ENCODE peak calls at places on chromosomes 12 and 14, in four cellular contexts. C is H1, B is HepG2, Q is K562. J is an unnamed sample.

GRCh38 chr14:93280743-93281142 is 52.1 kb downstream of the BTBD7 start:
- DNase-seq in C (no peak), B (peak; percentile 40), Q (no peak), J (no peak)

GRCh38 chr12:112751844-112752243 is 39.7 kb upstream of the RPH3A start:
- DNase-seq in C (no peak), B (no peak), Q (no peak), J (no peak)

GRCh38 chr12:94771741-94772140 is 121.4 kb upstream of the TMCC3 start:
- DNase-seq in B (no peak), Q (no peak), C (no peak), J (no peak)

GRCh38 chr14:101980700-101981099 is 16.3 kb downstream of the DYNC1H1 start:
- DNase-seq in Q (no peak), C (no peak), B (peak; percentile 35), J (peak; percentile 77)

GRCh38 chr12:12979151-12979550 is 20.9 kb downstream of the HEBP1 start:
- DNase-seq in B (no peak), Q (no peak), C (no peak), J (no peak)

GRCh38 chr12:116138380-116138779 is 139.1 kb downstream of the MED13L start:
- DNase-seq in C (no peak), Q (no peak), B (no peak), J (no peak)

GRCh38 chr12:3231399-3231876 is 154.3 kb downstream of the TSPAN9 start:
- DNase-seq in Q (no peak), C (peak; percentile 81), B (no peak), J (no peak)

GRCh38 chr14:67491285-67491684 is 2.8 kb upstream of the TMEM229B start:
- DNase-seq in B (no peak), Q (no peak), C (no peak), J (no peak)

GRCh38 chr12:48084066-48084465 is 21.8 kb downstream of the SENP1 start:
- DNase-seq in B (no peak), Q (no peak), C (no peak), J (no peak)

GRCh38 chr12:99131761-99132199 is 486.7 kb downstream of the APAF1 start:
- DNase-seq in B (no peak), Q (no peak), C (peak; percentile 79), J (no peak)

GRCh38 chr12:89756638-89757321 is 48.1 kb upstream of the ATP2B1 start:
- DNase-seq in C (no peak), Q (peak; percentile 45), B (peak; percentile 54), J (peak; percentile 97)

GRCh38 chr12:91099836-91100235 is 11.5 kb downstream of the LUM start:
- DNase-seq in Q (no peak), C (no peak), B (no peak), J (no peak)

GRCh38 chr12:12975322-12976077 is 23.5 kb upstream of the GPRC5D start:
- DNase-seq in Q (peak; percentile 11), C (no peak), B (peak; percentile 41), J (no peak)

GRCh38 chr14:53591816-53592215 is 364.8 kb downstream of the BMP4 start:
- DNase-seq in C (no peak), B (no peak), Q (no peak), J (no peak)

DNA sequence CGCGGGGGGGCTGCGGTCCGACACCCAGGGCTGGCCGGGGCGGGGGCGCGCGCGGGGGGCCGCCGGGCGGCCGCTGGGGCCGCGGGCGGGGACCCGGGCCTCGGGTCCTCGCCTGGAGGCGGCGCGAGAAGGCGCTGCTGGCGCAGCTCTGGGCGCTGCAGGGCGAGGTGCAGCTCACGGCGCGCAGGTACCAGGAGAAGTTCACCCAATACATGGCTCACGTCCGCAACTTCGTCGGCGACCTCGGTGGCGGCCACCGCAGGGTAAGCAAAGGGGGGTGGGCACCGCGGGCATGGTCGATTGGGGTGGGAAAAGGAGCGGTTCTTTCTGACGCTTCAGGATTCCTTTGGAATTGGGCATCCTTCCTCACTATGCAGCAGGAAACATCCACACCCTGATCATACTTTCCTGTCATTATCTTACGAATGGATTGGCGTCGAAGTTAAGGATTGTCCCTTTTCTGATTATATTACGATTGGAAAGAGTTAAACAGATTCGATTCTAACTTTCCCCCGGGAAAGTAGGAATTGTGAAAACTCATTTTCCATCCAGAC is 798 bp downstream of the PDZRN4 start:
- DNase-seq in Q (no peak), B (no peak), C (peak; percentile 57), J (no peak)
- TF ChIP-seq JUND in Q (no peak), B (no peak), C (no peak), J (no peak)

GRCh38 chr14:33564774-33565630 is 385.9 kb downstream of the EGLN3 start:
- DNase-seq in B (peak; percentile 29), C (no peak), Q (no peak), J (peak; percentile 57)
- TF ChIP-seq CHD2 in B (no peak), C (no peak), Q (no peak), J (no peak)

GRCh38 chr14:24115451-24116110 is 832 bp upstream of the NRL start:
- DNase-seq in B (no peak), C (no peak), Q (no peak), J (no peak)

GRCh38 chr14:24113801-24114535 is 609 bp upstream of the DCAF11 start:
- DNase-seq in B (peak; percentile 100), Q (peak; percentile 68), C (peak; percentile 81), J (peak; percentile 79)

GRCh38 chr14:24117179-24117578 is 2.4 kb upstream of the NRL start:
- DNase-seq in Q (no peak), B (no peak), C (no peak), J (no peak)

GRCh38 chr14:24114536-24115450 is at the start of the genes DCAF11 and NRL:
- DNase-seq in Q (peak; percentile 88), C (peak; percentile 99), B (peak; percentile 100), J (peak; percentile 99)

GRCh38 chr14:24116111-24116809 is 1.5 kb upstream of the NRL start:
- DNase-seq in C (no peak), B (no peak), Q (no peak), J (no peak)
- TF ChIP-seq CEBPB in C (no peak), B (no peak), Q (no peak), J (no peak)

DNA sequence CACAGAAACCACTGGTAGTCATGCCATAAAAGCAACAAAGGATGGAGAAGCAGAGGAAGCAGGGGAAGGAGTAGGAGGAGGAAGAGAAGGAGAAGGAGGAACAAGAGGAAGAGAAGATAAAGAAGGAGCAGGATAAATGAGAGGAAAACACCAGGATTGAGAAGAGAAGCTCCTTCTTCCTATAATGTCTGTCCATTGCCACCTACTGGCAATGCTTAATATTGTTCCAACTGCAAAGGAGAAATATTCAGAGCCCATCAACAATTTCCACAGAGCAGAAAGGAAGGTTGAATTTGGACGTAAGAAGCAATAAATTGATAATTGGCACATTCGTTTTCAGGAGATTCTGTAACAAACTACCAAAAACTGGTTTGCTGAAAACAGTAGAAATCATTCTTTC is 898.4 kb downstream of the SLC16A7 start:
- DNase-seq in Q (no peak), B (peak; percentile 32), C (no peak), J (no peak)
- TF ChIP-seq JUND in Q (no peak), B (no peak), C (no peak), J (no peak)

DNA sequence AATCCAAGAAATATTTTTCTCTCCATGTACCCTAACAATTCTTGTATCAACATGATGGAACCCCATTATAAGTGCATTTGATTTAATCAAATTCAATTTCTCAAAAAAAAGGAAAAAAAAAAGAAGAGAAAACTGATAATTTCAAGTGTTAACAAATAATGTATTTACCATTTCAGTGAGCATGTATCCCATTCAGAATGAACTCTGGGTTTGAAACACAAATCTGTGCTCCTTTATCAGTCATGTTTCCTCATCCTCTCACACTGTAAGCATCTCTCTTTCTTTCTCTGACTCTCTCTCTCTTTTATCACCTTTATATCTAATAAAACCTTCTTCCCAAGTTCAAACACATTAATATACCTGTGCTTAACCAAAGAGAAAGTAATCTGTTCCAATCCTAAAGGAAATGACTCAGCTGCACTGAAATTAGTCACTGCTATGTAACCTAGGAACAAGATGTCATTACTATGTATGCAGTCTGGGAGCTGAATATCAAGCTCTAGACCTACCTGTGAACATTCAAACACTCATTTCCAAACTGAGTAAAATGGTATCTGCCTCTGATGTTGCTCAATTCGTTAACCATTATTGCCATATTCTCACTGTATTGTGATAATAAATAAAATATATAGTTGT is 135.0 kb upstream of the LRIG3 start:
- DNase-seq in B (no peak), C (no peak), Q (no peak), J (no peak)
- TF ChIP-seq CHD2 in B (no peak), C (no peak), Q (no peak), J (no peak)

GRCh38 chr12:39372204-39372925 is 70.6 kb downstream of the KIF21A start:
- DNase-seq in C (no peak), B (no peak), Q (no peak), J (no peak)

GRCh38 chr12:39368891-39369290 is 74.0 kb downstream of the KIF21A start:
- DNase-seq in B (no peak), Q (no peak), C (no peak), J (no peak)

GRCh38 chr12:39367494-39367893 is 75.4 kb downstream of the KIF21A start:
- DNase-seq in B (no peak), C (no peak), Q (no peak), J (no peak)

GRCh38 chr12:39368096-39368495 is 74.8 kb downstream of the KIF21A start:
- DNase-seq in C (no peak), Q (no peak), B (no peak), J (no peak)

DNA sequence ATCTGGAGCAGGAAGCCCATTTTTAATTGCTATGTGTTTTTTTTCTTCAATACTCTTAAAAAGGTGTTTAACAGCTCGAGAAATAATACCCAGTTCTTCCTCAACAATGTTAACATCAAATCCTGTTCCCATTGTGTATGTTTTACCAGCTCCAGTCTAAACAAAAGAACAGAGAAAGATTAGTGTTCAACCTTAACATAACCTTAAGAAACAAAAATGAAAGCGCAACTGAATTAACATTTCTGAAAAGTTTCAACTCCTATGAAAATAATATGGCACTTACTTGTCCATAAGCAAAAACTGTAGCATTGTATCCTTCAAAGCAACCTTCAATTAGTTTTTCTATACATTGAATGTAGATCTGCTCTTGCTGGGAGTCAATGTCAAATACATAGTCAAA is 73.2 kb downstream of the KIF21A start:
- DNase-seq in C (no peak), B (no peak), Q (no peak), J (no peak)
- TF ChIP-seq CEBPB in C (no peak), B (no peak), Q (no peak), J (no peak)

DNA sequence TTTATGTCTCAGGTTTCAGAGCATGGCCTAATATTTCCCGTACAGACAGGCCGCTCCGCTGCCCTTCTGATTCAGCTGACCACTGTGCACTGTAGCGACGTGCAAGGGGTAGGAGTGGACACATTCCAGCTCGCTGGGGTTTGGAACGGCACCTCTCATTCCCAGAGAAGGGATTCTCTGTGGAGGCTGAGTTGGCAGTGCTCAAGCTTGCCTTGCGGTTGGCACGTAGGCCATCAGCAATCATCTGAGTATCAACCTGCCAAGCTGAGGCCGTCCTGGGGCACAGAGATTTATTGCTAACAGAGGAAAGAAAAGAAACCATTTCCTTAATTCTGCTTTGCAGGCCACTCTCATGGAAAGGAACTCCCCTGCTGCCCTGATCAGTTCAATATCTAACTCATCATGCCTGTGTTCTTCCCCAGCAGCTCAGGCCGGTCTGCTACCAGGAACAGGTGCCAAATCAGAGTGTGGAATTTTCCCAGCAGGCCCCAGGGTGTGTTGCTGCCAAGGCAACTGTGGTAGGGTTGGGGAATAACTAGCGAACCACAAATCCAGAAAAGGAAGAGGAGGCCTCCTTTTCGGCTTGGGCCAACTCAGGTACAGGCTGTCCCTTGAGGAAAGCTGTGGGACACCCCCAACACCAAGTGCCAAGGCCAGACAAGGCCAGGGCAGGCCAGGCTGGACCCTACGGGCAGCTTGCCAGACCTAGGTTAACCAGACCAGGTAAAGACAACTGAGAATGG is 92.5 kb downstream of the SSPN start:
- DNase-seq in Q (no peak), B (no peak), C (no peak), J (no peak)
- TF ChIP-seq JUND in Q (no peak), B (no peak), C (no peak), J (no peak)